ENCODE peak calls at places on chromosomes 7 and 10, in ten cellular contexts. K, C, A, J, Q, H, V, N, G and Y are unnamed samples.

GRCh38 chr7:151286148-151286547 is 37.7 kb upstream of the SMARCD3 start:
- DNase-seq in H (no peak), Q (no peak), J (no peak), G (no peak), K (no peak), A (no peak), N (no peak), C (peak), V (no peak), Y (no peak)

GRCh38 chr7:24573554-24574338 is 494 bp downstream of the PALS2 start:
- DNase-seq in A (peak), V (peak), C (peak), K (peak), G (no peak), Q (peak), J (peak), N (peak), H (no peak), Y (peak)

GRCh38 chr7:46993396-46993795 is 588.5 kb downstream of the TNS3 start:
- DNase-seq in G (no peak), C (no peak), V (no peak), K (peak), Q (no peak), H (no peak), A (no peak), N (no peak), J (no peak), Y (no peak)

GRCh38 chr10:19904202-19904661 is 88.0 kb downstream of the PLXDC2 start:
- DNase-seq in H (no peak), N (no peak), V (no peak), C (no peak), K (no peak), J (no peak), G (no peak), A (no peak), Q (no peak), Y (no peak)

GRCh38 chr7:10662491-10662890 is 311.2 kb upstream of the PHF14 start:
- DNase-seq in N (no peak), K (no peak), Q (no peak), V (no peak), H (no peak), J (no peak), A (no peak), G (no peak), C (no peak), Y (no peak)

GRCh38 chr7:47600199-47601118 is 18.5 kb upstream of the TNS3 start:
- DNase-seq in J (no peak), V (no peak), G (no peak), C (peak), H (no peak), K (no peak), A (no peak), N (no peak), Q (no peak), Y (no peak)

GRCh38 chr10:119330342-119330741 is 123.0 kb downstream of the GRK5 start:
- DNase-seq in Q (no peak), C (no peak), J (no peak), N (no peak), V (no peak), K (no peak), G (no peak), A (no peak), H (no peak), Y (no peak)

GRCh38 chr7:35593896-35594295 is 101.0 kb downstream of the HERPUD2 start:
- DNase-seq in G (no peak), H (no peak), A (no peak), C (peak), K (no peak), Q (peak), J (no peak), N (no peak), V (no peak), Y (no peak)

GRCh38 chr7:2639994-2640830 is 8.4 kb downstream of the TTYH3 start:
- DNase-seq in H (no peak), Q (no peak), A (peak), K (no peak), V (no peak), N (no peak), J (peak), G (no peak), C (no peak), Y (no peak)

GRCh38 chr7:2638224-2638991 is 6.6 kb downstream of the TTYH3 start:
- DNase-seq in K (no peak), N (peak), C (no peak), A (no peak), G (no peak), Q (no peak), V (no peak), H (no peak), J (peak), Y (no peak)

GRCh38 chr7:2639151-2639993 is 7.6 kb downstream of the TTYH3 start:
- DNase-seq in Q (no peak), J (no peak), V (no peak), H (no peak), A (no peak), N (peak), K (no peak), G (no peak), C (no peak), Y (no peak)

GRCh38 chr7:2641406-2642393 is 9.9 kb downstream of the TTYH3 start:
- DNase-seq in K (peak), V (no peak), C (no peak), J (peak), G (peak), A (peak), H (peak), N (peak), Q (peak), Y (peak)

GRCh38 chr7:2640858-2641257 is 9.1 kb downstream of the TTYH3 start:
- DNase-seq in Q (no peak), G (no peak), A (no peak), N (no peak), C (no peak), H (no peak), K (no peak), J (no peak), V (no peak), Y (no peak)
- H3K4me3 ChIP-seq in Q (no peak), G (no peak), A (no peak), N (peak), C (no peak), H (no peak), K (no peak), J (peak), V (no peak), Y (peak)

GRCh38 chr10:24952146-24952700 is at the start of gene PRTFDC1:
- DNase-seq in Q (peak), V (peak), C (no peak), K (no peak), N (peak), A (peak), J (peak), G (no peak), H (no peak), Y (peak)
- H3K4me3 ChIP-seq in Q (peak), V (peak), C (no peak), K (peak), N (peak), A (peak), J (peak), G (peak), H (peak), Y (peak)

GRCh38 chr7:143494622-143495021 is 16.9 kb downstream of the TAS2R41 start:
- DNase-seq in G (no peak), H (no peak), K (no peak), V (no peak), C (no peak), A (no peak), Q (no peak), J (no peak), N (no peak), Y (no peak)
- H3K4me3 ChIP-seq in G (no peak), H (no peak), K (no peak), V (no peak), C (no peak), A (no peak), Q (no peak), J (no peak), N (no peak), Y (no peak)

GRCh38 chr7:94843553-94843952 is 63.8 kb upstream of the PPP1R9A start:
- DNase-seq in G (no peak), A (no peak), V (no peak), H (no peak), K (no peak), N (no peak), Q (no peak), C (no peak), J (no peak), Y (no peak)
- H3K4me3 ChIP-seq in G (no peak), A (no peak), V (no peak), H (no peak), K (no peak), N (no peak), Q (no peak), C (no peak), J (no peak), Y (no peak)

GRCh38 chr10:75430000-75430763 is 1.2 kb upstream of the LRMDA start:
- DNase-seq in A (no peak), G (no peak), H (no peak), V (no peak), J (peak), Q (peak), N (peak), K (no peak), C (no peak), Y (no peak)
- H3K4me3 ChIP-seq in A (no peak), G (no peak), H (no peak), V (no peak), J (no peak), Q (no peak), N (peak), K (no peak), C (no peak), Y (no peak)

DNA sequence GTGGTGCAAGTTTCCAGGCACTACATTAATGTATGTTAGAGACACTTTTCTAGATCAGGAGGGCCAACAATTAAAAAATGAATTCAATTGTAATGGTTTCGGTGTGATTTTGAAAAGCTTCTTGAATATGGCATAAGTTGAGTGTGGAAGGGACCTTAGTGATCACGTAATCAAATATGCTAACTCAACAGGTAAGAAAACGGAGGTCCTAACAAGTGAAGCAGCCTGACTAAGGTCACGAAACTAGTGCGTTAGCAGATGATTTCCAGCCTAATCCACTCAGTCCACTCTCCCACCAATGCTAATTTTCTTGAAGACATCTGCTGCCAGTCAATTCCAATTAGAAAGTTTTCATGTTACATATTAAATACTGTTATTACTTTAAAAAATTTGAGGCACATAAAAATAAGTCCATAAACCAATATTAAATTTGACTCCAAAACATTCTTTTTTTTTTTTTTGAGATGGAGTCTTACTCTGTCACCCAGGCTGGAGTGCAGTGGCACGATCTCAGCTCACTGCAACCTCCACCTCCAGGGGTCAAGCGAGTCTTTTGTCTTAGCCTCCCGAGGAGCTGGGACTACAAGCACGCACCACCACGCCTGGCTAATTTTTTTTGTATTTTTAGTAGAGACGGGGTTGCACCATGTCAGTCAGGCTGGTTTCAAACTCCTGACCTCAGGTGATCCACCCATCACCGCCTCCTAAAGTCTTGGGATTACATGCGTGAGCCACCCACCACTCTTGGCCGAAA is 2.3 kb upstream of the RSBN1L start:
- DNase-seq in H (no peak), N (no peak), J (no peak), G (no peak), C (no peak), V (no peak), K (no peak), A (no peak), Q (no peak), Y (no peak)
- H3K4me3 ChIP-seq in H (no peak), N (no peak), J (peak), G (peak), C (no peak), V (no peak), K (peak), A (no peak), Q (no peak), Y (peak)

GRCh38 chr7:27347261-27347610 is 104.6 kb downstream of the EVX1 start:
- DNase-seq in G (no peak), A (no peak), V (no peak), N (no peak), C (no peak), H (no peak), Q (no peak), K (no peak), J (no peak), Y (no peak)
- H3K4me3 ChIP-seq in G (no peak), A (no peak), V (no peak), N (no peak), C (no peak), H (no peak), Q (no peak), K (no peak), J (no peak), Y (peak)

DNA sequence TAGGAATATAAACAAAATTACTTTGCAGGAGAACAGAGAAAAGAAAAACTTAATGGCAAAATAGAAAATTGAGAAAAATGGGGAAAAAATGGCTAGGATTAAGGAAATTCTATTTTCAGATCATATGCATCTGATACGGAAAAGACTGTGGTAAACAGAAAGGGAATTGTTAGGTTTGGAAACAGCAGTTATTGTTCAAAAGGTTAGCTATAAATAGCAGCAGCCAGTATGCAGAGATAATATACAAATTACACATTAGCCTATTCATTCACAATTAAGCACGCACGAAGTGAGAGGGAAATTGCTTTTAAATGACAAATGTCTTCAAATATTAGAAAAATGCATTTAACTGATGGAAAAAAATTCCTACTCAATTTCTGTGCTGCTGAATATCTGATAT is 224.1 kb upstream of the FAM3C start:
- DNase-seq in H (no peak), N (no peak), C (no peak), K (no peak), Q (no peak), J (no peak), G (no peak), A (no peak), V (no peak), Y (no peak)
- H3K4me3 ChIP-seq in H (no peak), N (no peak), C (no peak), K (no peak), Q (no peak), J (no peak), G (no peak), A (no peak), V (no peak), Y (no peak)